ENCODE peak calls at places on chromosomes 6 and 20, in five cellular contexts. V, A, U, Y and K are unnamed samples.
A peak's percentile ranks its signal among the peaks of the same experiment; 100 is the strongest.

GRCh38 chr6:63926950-63927349 is 291.3 kb downstream of the PHF3 start:
- DNase-seq in U (no peak), Y (no peak), A (no peak), V (no peak), K (no peak)

GRCh38 chr20:48717095-48717958 is 110.5 kb downstream of the PREX1 start:
- DNase-seq in Y (no peak), U (no peak), A (no peak), V (no peak), K (no peak)

GRCh38 chr20:4318891-4319290 is 303.5 kb upstream of the RNF24 start:
- DNase-seq in A (no peak), Y (no peak), U (no peak), V (no peak), K (no peak)

GRCh38 chr20:18705490-18705889 is 108.1 kb upstream of the SCP2D1 start:
- DNase-seq in Y (peak; percentile 93), A (no peak), U (no peak), V (no peak), K (no peak)

GRCh38 chr6:47159763-47160162 is 117.6 kb upstream of the ADGRF1 start:
- DNase-seq in U (no peak), Y (no peak), V (no peak), A (no peak), K (no peak)

GRCh38 chr6:140697585-140697984 is 1323.1 kb upstream of the CITED2 start:
- DNase-seq in A (no peak), Y (no peak), U (no peak), V (no peak), K (no peak)

GRCh38 chr6:108293527-108294296 is 1.1 kb upstream of the AFG1L start:
- DNase-seq in A (no peak), V (no peak), U (no peak), Y (no peak), K (no peak)

GRCh38 chr6:17968081-17968518 is 19.3 kb downstream of the KIF13A start:
- DNase-seq in Y (no peak), U (no peak), V (no peak), A (no peak), K (no peak)

GRCh38 chr6:14322841-14323240 is 205.3 kb downstream of the CD83 start:
- DNase-seq in U (no peak), Y (no peak), V (no peak), A (no peak), K (no peak)

GRCh38 chr6:13924949-13925881 is at the start of gene RNF182:
- DNase-seq in U (no peak), V (no peak), Y (no peak), A (no peak), K (no peak)

GRCh38 chr6:75224303-75224926 is 18.6 kb upstream of the COL12A1 start:
- DNase-seq in U (no peak), Y (no peak), V (no peak), A (no peak), K (no peak)

GRCh38 chr6:34992353-34992752 is 103.3 kb downstream of the ANKS1A start:
- DNase-seq in A (no peak), V (no peak), U (peak; percentile 10), Y (no peak), K (no peak)

GRCh38 chr6:142802124-142802523 is 142.9 kb downstream of the HIVEP2 start:
- DNase-seq in V (no peak), U (no peak), Y (peak; percentile 98), A (no peak), K (no peak)

GRCh38 chr20:38706482-38706881 is 17.8 kb upstream of the SLC32A1 start:
- DNase-seq in A (no peak), V (no peak), U (no peak), Y (no peak), K (no peak)

GRCh38 chr20:19986419-19986818 is 30.7 kb upstream of the NAA20 start:
- DNase-seq in U (no peak), V (no peak), Y (no peak), A (no peak), K (no peak)

GRCh38 chr6:154907293-154907692 is 87.8 kb upstream of the TIAM2 start:
- DNase-seq in A (no peak), Y (no peak), U (no peak), V (no peak), K (no peak)

GRCh38 chr20:9407805-9408421 is 106.5 kb upstream of the LAMP5 start:
- DNase-seq in A (no peak), U (peak; percentile 41), Y (peak; percentile 84), V (no peak), K (no peak)

GRCh38 chr6:43793154-43793874 is 23.3 kb downstream of the VEGFA start:
- DNase-seq in Y (no peak), V (no peak), A (no peak), U (no peak), K (no peak)

GRCh38 chr6:8108031-8108660 is 5.8 kb upstream of the EEF1E1 start:
- DNase-seq in U (no peak), Y (peak; percentile 96), V (no peak), A (no peak), K (no peak)

GRCh38 chr20:31472395-31473330 is 2.3 kb downstream of the DEFB124 start:
- DNase-seq in Y (no peak), A (no peak), V (no peak), U (no peak), K (no peak)

GRCh38 chr6:48691420-48691819 is 580.4 kb upstream of the PTCHD4 start:
- DNase-seq in Y (no peak), V (no peak), A (no peak), U (no peak), K (no peak)

GRCh38 chr6:97958143-97958542 is 675.1 kb upstream of the MMS22L start:
- DNase-seq in V (no peak), U (no peak), A (no peak), Y (no peak), K (no peak)

GRCh38 chr6:141472123-141472522 is 660.6 kb upstream of the GJE1 start:
- DNase-seq in Y (no peak), A (no peak), V (no peak), U (no peak), K (no peak)

GRCh38 chr6:23181301-23182110 is 612.1 kb downstream of the HDGFL1 start:
- DNase-seq in A (no peak), U (peak; percentile 70), Y (no peak), V (no peak), K (no peak)

GRCh38 chr6:44431118-44431725 is 43.7 kb downstream of the CDC5L start:
- DNase-seq in U (peak; percentile 20), V (no peak), A (no peak), Y (peak; percentile 65), K (no peak)

GRCh38 chr6:24718449-24719124 is 367 bp downstream of the C6orf62 start:
- DNase-seq in Y (no peak), V (no peak), A (no peak), U (no peak), K (no peak)

GRCh38 chr6:36018339-36018738 is 6.1 kb downstream of the SLC26A8 start:
- DNase-seq in V (no peak), Y (no peak), U (no peak), A (no peak), K (no peak)

GRCh38 chr6:122494665-122495272 is 23.2 kb upstream of the SERINC1 start:
- DNase-seq in V (no peak), A (no peak), U (peak; percentile 36), Y (no peak), K (no peak)

GRCh38 chr6:48733581-48733980 is 622.6 kb upstream of the PTCHD4 start:
- DNase-seq in A (no peak), V (no peak), Y (no peak), U (no peak), K (no peak)